ENCODE peak calls at places on chromosomes 13 and 19, in five cellular contexts. Q, R, E, P and W are unnamed samples.
A peak's percentile ranks its signal among the peaks of the same experiment; 100 is the strongest.

GRCh38 chr19:17286742-17287141 is 5.0 kb downstream of the ANKLE1 start:
- DNase-seq in Q (no peak), E (no peak), P (no peak), R (no peak), W (no peak)

GRCh38 chr13:75566658-75567057 is 17.1 kb downstream of the UCHL3 start:
- DNase-seq in P (peak; percentile 31), Q (no peak), E (no peak), R (no peak), W (no peak)

GRCh38 chr19:39194832-39195542 is 1.8 kb upstream of the NCCRP1 start:
- DNase-seq in Q (no peak), P (no peak), E (no peak), R (no peak), W (no peak)

GRCh38 chr19:10431943-10432735 is 11.8 kb downstream of the PDE4A start:
- DNase-seq in P (no peak), E (no peak), R (peak; percentile 63), Q (peak; percentile 90), W (no peak)

GRCh38 chr19:49327878-49328544 is 3.0 kb upstream of the SLC6A16 start:
- DNase-seq in Q (peak; percentile 59), E (peak; percentile 19), R (no peak), P (peak; percentile 21), W (no peak)

GRCh38 chr13:36163303-36163702 is 32.1 kb upstream of the DCLK1 start:
- DNase-seq in E (no peak), Q (no peak), P (no peak), R (no peak), W (no peak)

GRCh38 chr19:53818756-53819155 is 5.4 kb downstream of the NLRP12 start:
- DNase-seq in P (no peak), R (no peak), E (no peak), Q (no peak), W (no peak)

GRCh38 chr19:38229585-38230073 is 5.6 kb upstream of the DPF1 start:
- DNase-seq in Q (peak; percentile 97), E (peak; percentile 85), P (peak; percentile 68), R (peak; percentile 85), W (peak; percentile 57)

GRCh38 chr13:99439850-99440604 is 61.2 kb upstream of the TM9SF2 start:
- DNase-seq in E (no peak), P (no peak), Q (no peak), R (no peak), W (no peak)

GRCh38 chr19:4991996-4992698 is 23.2 kb downstream of the KDM4B start:
- DNase-seq in P (no peak), R (no peak), E (no peak), Q (no peak), W (no peak)

GRCh38 chr13:107079423-107080099 is 511.6 kb upstream of the ARGLU1 start:
- DNase-seq in E (no peak), R (no peak), Q (no peak), P (no peak), W (no peak)

GRCh38 chr13:46555722-46556121 is 2.8 kb downstream of the LRCH1 start:
- DNase-seq in P (no peak), R (no peak), E (no peak), Q (no peak), W (no peak)
- TF ChIP-seq YY1 in P (no peak), R (no peak), E (no peak), Q (no peak), W (no peak)

DNA sequence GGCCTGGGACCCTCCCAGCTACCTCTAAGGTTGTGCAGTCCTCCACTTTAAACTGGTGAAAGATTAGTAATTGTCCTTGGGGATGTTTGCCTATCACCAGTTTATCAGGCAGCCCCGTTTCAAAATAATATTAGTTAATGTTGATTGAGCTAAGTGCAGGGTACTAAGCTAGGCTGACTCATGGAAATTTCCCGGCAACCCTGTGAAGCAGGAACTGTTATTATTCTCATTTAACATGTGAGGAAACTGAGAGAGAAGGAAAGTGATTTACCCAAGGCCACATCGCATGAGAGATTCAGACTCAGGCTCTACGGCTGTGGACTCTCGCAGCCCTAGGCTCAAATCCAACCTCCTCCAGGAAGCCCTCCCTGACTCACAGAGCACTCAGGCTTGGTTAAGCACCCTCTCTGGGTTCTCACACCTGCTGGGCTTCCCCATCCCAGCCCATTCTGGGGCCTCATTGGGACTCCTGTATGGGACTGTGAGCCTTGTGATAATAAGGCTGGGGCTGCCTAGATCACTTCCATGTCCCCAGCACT is 19.7 kb downstream of the CLPTM1 start:
- DNase-seq in Q (no peak), P (no peak), E (no peak), R (no peak), W (no peak)
- H3K4me1 ChIP-seq in Q (peaks cover 5% of the 10 kb centered on the region), P (peaks cover 18% of the 10 kb centered on the region), E (no peaks in the 10 kb centered on the region), R (no peaks in the 10 kb centered on the region), W (no peaks in the 10 kb centered on the region)

DNA sequence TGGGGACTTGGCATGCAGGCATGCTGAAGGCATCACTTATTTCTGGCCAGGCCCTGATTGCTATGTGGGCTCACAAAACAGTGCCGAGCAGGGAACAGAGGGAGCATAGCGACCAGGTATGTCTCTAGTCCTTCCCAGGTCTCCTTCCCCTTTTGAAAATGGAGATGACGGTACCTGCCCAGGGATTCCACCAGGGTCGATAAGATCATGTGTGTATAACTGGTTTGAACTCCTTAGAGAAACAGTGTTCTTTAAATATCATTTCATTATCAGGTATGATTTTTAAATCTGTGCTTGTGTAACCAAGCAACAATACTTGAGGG is 280.6 kb downstream of the FOXO1 start:
- DNase-seq in Q (no peak), R (peak; percentile 33), P (no peak), E (no peak), W (no peak)
- TF ChIP-seq ZNF274 in Q (no peak), R (no peak), P (no peak), E (no peak), W (no peak)

GRCh38 chr13:29846475-29847256 is 3.8 kb downstream of the UBL3 start:
- DNase-seq in R (no peak), E (no peak), P (no peak), Q (no peak), W (no peak)

GRCh38 chr13:29847501-29847983 is 2.9 kb downstream of the UBL3 start:
- DNase-seq in Q (no peak), R (no peak), P (peak; percentile 37), E (no peak), W (no peak)

GRCh38 chr13:29849071-29849541 is 1.3 kb downstream of the UBL3 start:
- DNase-seq in E (no peak), R (no peak), Q (no peak), P (peak; percentile 13), W (no peak)

GRCh38 chr13:29844441-29844840 is 6.0 kb downstream of the UBL3 start:
- DNase-seq in P (no peak), E (no peak), R (no peak), Q (no peak), W (no peak)

GRCh38 chr13:29845440-29846056 is 4.9 kb downstream of the UBL3 start:
- DNase-seq in R (no peak), P (no peak), E (no peak), Q (no peak), W (no peak)
- TF ChIP-seq YY1 in R (no peak), P (no peak), E (no peak), Q (no peak), W (no peak)

DNA sequence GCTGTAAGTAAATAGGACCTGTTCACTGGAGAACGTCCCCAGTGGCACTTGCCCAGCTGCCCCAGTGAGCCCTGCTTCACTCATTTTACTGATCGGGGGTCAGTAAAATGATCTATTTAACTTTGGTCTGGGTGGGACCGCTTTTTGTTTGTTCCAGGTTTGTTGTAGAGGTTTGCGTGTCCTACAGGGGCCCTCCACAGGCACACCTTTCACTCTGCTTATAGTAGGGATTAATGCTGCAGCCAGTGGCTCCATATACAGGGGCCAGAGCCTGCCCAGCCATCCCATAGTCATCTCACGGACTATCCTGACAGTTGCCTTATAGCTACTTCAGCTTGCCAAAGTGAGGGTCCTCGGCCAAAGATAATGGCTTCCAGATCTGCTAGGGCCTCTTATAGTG is 104.1 kb downstream of the DNAJC3 start:
- DNase-seq in R (no peak), E (no peak), P (no peak), Q (no peak), W (no peak)
- H3K4me1 ChIP-seq in R (no peaks in the 10 kb centered on the region), E (peaks cover 11% of the 10 kb centered on the region), P (no peaks in the 10 kb centered on the region), Q (no peaks in the 10 kb centered on the region), W (no peaks in the 10 kb centered on the region)

GRCh38 chr19:43464089-43464775 is 1.2 kb downstream of the LYPD3 start:
- DNase-seq in R (peak; percentile 88), P (no peak), E (no peak), Q (peak; percentile 83), W (peak; percentile 8)
- TF ChIP-seq ZNF274 in R (no peak), P (no peak), E (no peak), Q (no peak), W (no peak)

GRCh38 chr13:21040120-21040834 is 21.1 kb downstream of the LATS2 start:
- DNase-seq in P (no peak), Q (no peak), E (no peak), R (peak; percentile 39), W (no peak)

GRCh38 chr13:21039097-21039800 is 22.1 kb downstream of the LATS2 start:
- DNase-seq in E (no peak), P (no peak), Q (no peak), R (peak; percentile 33), W (no peak)

GRCh38 chr13:21034602-21035190 is 26.7 kb downstream of the LATS2 start:
- DNase-seq in R (no peak), E (no peak), Q (peak; percentile 17), P (no peak), W (no peak)

GRCh38 chr13:21033866-21034601 is 27.4 kb downstream of the LATS2 start:
- DNase-seq in E (no peak), Q (no peak), P (no peak), R (no peak), W (no peak)

DNA sequence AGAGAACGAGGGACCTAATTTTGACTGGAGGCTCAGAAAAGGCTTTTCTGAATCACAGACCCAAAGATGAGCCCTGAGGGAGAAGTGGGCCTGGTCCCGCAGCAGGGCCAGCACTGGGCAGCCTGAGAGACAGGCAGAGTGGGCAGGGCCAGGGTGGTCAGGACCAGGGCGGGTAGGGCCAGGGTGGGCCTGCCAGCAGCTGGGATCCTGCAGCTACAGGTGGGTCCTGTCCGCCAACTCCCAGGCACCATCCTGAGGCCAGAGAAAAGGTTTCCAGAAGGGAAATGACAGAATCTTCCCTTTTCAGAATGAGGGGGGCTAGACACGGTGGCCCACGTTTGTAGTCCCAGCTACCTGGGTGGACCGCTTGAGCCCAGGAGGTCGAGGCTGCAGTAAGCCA is 23.7 kb downstream of the LATS2 start:
- DNase-seq in E (no peak), R (no peak), Q (no peak), P (no peak), W (no peak)
- TF ChIP-seq YY1 in E (no peak), R (no peak), Q (no peak), P (no peak), W (no peak)

GRCh38 chr13:48483589-48483988 is 49.3 kb downstream of the RCBTB2 start:
- DNase-seq in R (no peak), Q (no peak), P (no peak), E (no peak), W (no peak)
- H3K4me1 ChIP-seq in R (no peaks in the 10 kb centered on the region), Q (no peaks in the 10 kb centered on the region), P (peaks cover 1% of the 10 kb centered on the region), E (no peaks in the 10 kb centered on the region), W (no peaks in the 10 kb centered on the region)